ENCODE peak calls at places on chromosomes 7 and 10, in nine cellular contexts. M is MM.1S, B is breast epithelium, Z is left lung, T is tibial nerve, O is GM23338, U is uterus, V is PC-9, S is HCT116. X is an unnamed sample.

GRCh38 chr7:5429253-5429856 is 5.7 kb upstream of the TNRC18 start:
- DNase-seq in M (no peak), B (peak; percentile 80), Z (peak; percentile 84), T (no peak), O (peak; percentile 92), U (peak; percentile 60), V (peak; percentile 62), S (no peak), X (peak; percentile 73)

GRCh38 chr7:35707422-35707821 is 12.5 kb upstream of the HERPUD2 start:
- DNase-seq in M (no peak), B (no peak), Z (no peak), T (no peak), O (peak; percentile 69), U (no peak), V (no peak), S (no peak), X (no peak)

GRCh38 chr10:2986341-2986933 is 80.9 kb upstream of the PFKP start:
- DNase-seq in M (no peak), B (no peak), Z (peak; percentile 72), T (peak; percentile 17), O (no peak), U (no peak), V (peak; percentile 44), S (no peak), X (no peak)

GRCh38 chr10:36026081-36026480 is 384.0 kb upstream of the FZD8 start:
- DNase-seq in M (no peak), B (no peak), Z (no peak), T (no peak), O (no peak), U (no peak), V (no peak), S (no peak), X (no peak)

GRCh38 chr10:131702521-131703356 is 198.1 kb upstream of the PPP2R2D start:
- DNase-seq in M (no peak), B (no peak), Z (peak; percentile 58), T (no peak), O (no peak), U (peak; percentile 2), V (no peak), S (no peak), X (no peak)

GRCh38 chr7:101140339-101140699 is 13.4 kb downstream of the SERPINE1 start:
- DNase-seq in M (no peak), B (no peak), Z (no peak), T (no peak), O (peak; percentile 47), U (no peak), V (no peak), S (no peak), X (no peak)

GRCh38 chr7:139618482-139619366 is 95.2 kb downstream of the CLEC2L start:
- DNase-seq in M (peak; percentile 13), B (no peak), Z (no peak), T (no peak), O (peak; percentile 79), U (peak; percentile 31), V (peak; percentile 45), S (peak; percentile 19), X (no peak)

GRCh38 chr7:105674200-105675030 is 93.1 kb upstream of the EFCAB10 start:
- DNase-seq in M (no peak), B (no peak), Z (no peak), T (no peak), O (no peak), U (no peak), V (no peak), S (no peak), X (no peak)

GRCh38 chr10:125811251-125811650 is 11.8 kb downstream of the UROS start:
- DNase-seq in M (no peak), B (no peak), Z (no peak), T (no peak), O (no peak), U (no peak), V (no peak), S (no peak), X (no peak)

GRCh38 chr10:8396675-8397074 is 342.2 kb downstream of the GATA3 start:
- DNase-seq in M (no peak), B (no peak), Z (no peak), T (no peak), O (no peak), U (no peak), V (no peak), S (no peak), X (no peak)

GRCh38 chr7:104983620-104984539 is 30.1 kb upstream of the KMT2E start:
- DNase-seq in M (peak; percentile 89), B (peak; percentile 80), Z (peak; percentile 98), T (peak; percentile 78), O (peak; percentile 94), U (peak; percentile 85), V (peak; percentile 88), S (peak; percentile 77), X (peak; percentile 94)

GRCh38 chr10:69968830-69969229 is 83.8 kb upstream of the MACROH2A2 start:
- DNase-seq in M (no peak), B (peak; percentile 16), Z (no peak), T (no peak), O (peak; percentile 63), U (no peak), V (peak; percentile 18), S (peak; percentile 13), X (no peak)

GRCh38 chr7:68717176-68717575 is 881.1 kb upstream of the AUTS2 start:
- DNase-seq in M (no peak), B (no peak), Z (no peak), T (no peak), O (no peak), U (no peak), V (no peak), S (no peak), X (no peak)

GRCh38 chr7:31858051-31858450 is 171.0 kb downstream of the PPP1R17 start:
- DNase-seq in M (no peak), B (no peak), Z (no peak), T (no peak), O (no peak), U (no peak), V (no peak), S (no peak), X (no peak)

GRCh38 chr7:142311876-142312275 is 54.0 kb upstream of the PRSS58 start:
- DNase-seq in M (no peak), B (no peak), Z (no peak), T (no peak), O (no peak), U (no peak), V (no peak), S (no peak), X (no peak)

GRCh38 chr7:52507546-52507945 is 527.9 kb upstream of the POM121L12 start:
- DNase-seq in M (peak; percentile 10), B (no peak), Z (no peak), T (no peak), O (no peak), U (no peak), V (no peak), S (no peak), X (no peak)

GRCh38 chr10:23081891-23082290 is 13.5 kb upstream of the MSRB2 start:
- DNase-seq in M (peak; percentile 17), B (no peak), Z (no peak), T (no peak), O (peak; percentile 66), U (no peak), V (no peak), S (peak; percentile 41), X (no peak)

GRCh38 chr10:23078114-23078513 is 17.3 kb upstream of the MSRB2 start:
- DNase-seq in M (peak; percentile 53), B (no peak), Z (no peak), T (no peak), O (no peak), U (no peak), V (no peak), S (no peak), X (no peak)

GRCh38 chr10:23079700-23080099 is 15.7 kb upstream of the MSRB2 start:
- DNase-seq in M (no peak), B (no peak), Z (no peak), T (no peak), O (peak; percentile 15), U (no peak), V (no peak), S (no peak), X (no peak)

GRCh38 chr10:23080211-23080724 is 15.1 kb upstream of the MSRB2 start:
- DNase-seq in M (no peak), B (no peak), Z (no peak), T (no peak), O (no peak), U (no peak), V (no peak), S (no peak), X (no peak)

GRCh38 chr10:23081156-23081833 is 14.1 kb upstream of the MSRB2 start:
- DNase-seq in M (no peak), B (no peak), Z (no peak), T (no peak), O (no peak), U (no peak), V (no peak), S (no peak), X (no peak)
- H3K27me3 ChIP-seq in M (no peaks in the 10 kb centered on the region), B (no peaks in the 10 kb centered on the region), Z (peaks cover 41% of the 10 kb centered on the region), T (peaks cover 34% of the 10 kb centered on the region), O (no peaks in the 10 kb centered on the region), U (no peaks in the 10 kb centered on the region), V (no peaks in the 10 kb centered on the region), S (no peaks in the 10 kb centered on the region), X (no peaks in the 10 kb centered on the region)

DNA sequence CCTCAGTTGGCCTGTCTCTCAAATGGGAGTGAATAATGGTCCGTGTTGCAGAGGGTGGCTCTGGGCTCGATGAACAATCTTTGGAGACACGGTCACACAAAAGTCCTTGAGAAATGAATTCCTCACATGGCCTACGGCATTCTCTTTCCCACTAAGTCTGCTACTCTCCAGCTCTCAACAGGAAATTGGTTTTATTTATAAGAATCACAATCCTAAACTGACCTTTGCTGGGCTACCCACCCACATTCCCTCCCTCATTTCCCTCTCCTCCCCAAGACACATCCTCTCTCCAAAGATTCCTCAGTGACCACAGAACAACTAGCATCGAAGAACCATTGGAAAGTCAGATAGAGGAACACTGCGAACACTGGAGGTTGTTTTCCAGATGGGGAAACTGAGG is 4.7 kb downstream of the AFAP1L2 start:
- DNase-seq in M (no peak), B (no peak), Z (no peak), T (no peak), O (no peak), U (no peak), V (no peak), S (no peak), X (no peak)
- H3K27ac ChIP-seq in M (no peak overlapping the region), B (peak overlapping the region; percentile 75), Z (no peak overlapping the region), T (peak overlapping the region; percentile 96), O (no peak overlapping the region), U (peak overlapping the region; percentile 95), V (no peak overlapping the region), S (no peak overlapping the region), X (no peak overlapping the region)

GRCh38 chr10:98416589-98416988 is 1.6 kb upstream of the PYROXD2 start:
- DNase-seq in M (no peak), B (no peak), Z (no peak), T (no peak), O (no peak), U (no peak), V (no peak), S (no peak), X (no peak)
- H3K4me1 ChIP-seq in M (peaks cover 23% of the 10 kb centered on the region), B (peaks cover 15% of the 10 kb centered on the region), Z (peaks cover 11% of the 10 kb centered on the region), T (peaks cover 32% of the 10 kb centered on the region), O (peaks cover 14% of the 10 kb centered on the region), U (peaks cover 11% of the 10 kb centered on the region), V (peaks cover 9% of the 10 kb centered on the region), S (peaks cover 13% of the 10 kb centered on the region), X (peaks cover 17% of the 10 kb centered on the region)

DNA sequence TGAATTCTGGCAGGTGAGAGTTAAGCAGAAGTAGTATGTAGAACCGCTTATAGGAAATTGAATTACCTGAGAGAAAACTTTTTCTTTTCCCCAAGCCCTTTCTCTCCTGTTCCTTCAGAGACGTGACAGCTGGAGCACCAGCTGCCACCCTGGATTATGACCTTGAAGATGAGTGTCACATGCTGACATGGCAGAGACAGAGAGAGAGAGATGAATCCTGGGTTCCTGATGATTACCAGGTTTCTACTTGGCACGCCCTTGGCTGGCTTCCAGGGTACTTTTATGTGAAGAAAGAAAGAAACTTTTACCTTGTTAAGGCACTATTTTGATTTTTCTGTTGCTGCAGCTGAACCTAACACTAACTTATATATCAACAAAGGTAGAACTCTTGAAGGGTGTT is 99.9 kb downstream of the GPR26 start:
- DNase-seq in M (no peak), B (no peak), Z (no peak), T (no peak), O (no peak), U (no peak), V (no peak), S (no peak), X (no peak)
- H3K27me3 ChIP-seq in M (peaks cover 55% of the 10 kb centered on the region), B (no peaks in the 10 kb centered on the region), Z (peaks cover 45% of the 10 kb centered on the region), T (no peaks in the 10 kb centered on the region), O (no peaks in the 10 kb centered on the region), U (no peaks in the 10 kb centered on the region), V (peaks cover 26% of the 10 kb centered on the region), S (peaks cover 79% of the 10 kb centered on the region), X (no peaks in the 10 kb centered on the region)

X was measured in psoas muscle.